ENCODE peak calls at places on chromosome 15, in five cellular contexts. N is NCI-H1092 treated with DMSO at 0.1 percent for 48 hours, W is A172, K is heart left ventricle, J is GM04504. X is an unnamed sample.

GRCh38 chr15:92638291-92638708 is 17.3 kb downstream of the FAM174B start:
- DNase-seq in K (no peak), W (no peak), N (peak), J (no peak), X (peak)

GRCh38 chr15:80856400-80856799 is 77.2 kb downstream of the CEMIP start:
- DNase-seq in N (no peak), W (no peak), K (no peak), J (no peak), X (no peak)

GRCh38 chr15:31472636-31473383 is 146.2 kb downstream of the KLF13 start:
- DNase-seq in K (peak), N (no peak), W (no peak), J (no peak), X (no peak)

GRCh38 chr15:66704019-66704782 is 2.2 kb downstream of the SMAD6 start:
- DNase-seq in N (no peak), K (no peak), J (no peak), W (no peak), X (no peak)

GRCh38 chr15:65163041-65163440 is 22.1 kb downstream of the CLPX start:
- DNase-seq in J (no peak), K (no peak), W (no peak), N (no peak), X (no peak)

GRCh38 chr15:57606048-57606447 is 14.3 kb downstream of the MYZAP start:
- DNase-seq in W (no peak), J (no peak), K (no peak), N (no peak), X (no peak)

GRCh38 chr15:77352932-77353331 is 67.0 kb downstream of the PEAK1 start:
- DNase-seq in W (no peak), K (no peak), N (peak), J (no peak), X (no peak)

GRCh38 chr15:63380828-63381282 is 791 bp downstream of the CA12 start:
- DNase-seq in N (no peak), W (no peak), K (no peak), J (no peak), X (no peak)

GRCh38 chr15:67967871-67968423 is 86.2 kb upstream of the PIAS1 start:
- DNase-seq in W (peak), K (peak), N (peak), J (no peak), X (peak)

GRCh38 chr15:93031103-93031464 is 57.9 kb downstream of the RGMA start:
- DNase-seq in N (no peak), W (no peak), J (no peak), K (no peak), X (no peak)

GRCh38 chr15:42065008-42065407 is 29.4 kb downstream of the PLA2G4D start:
- DNase-seq in K (no peak), J (no peak), N (no peak), W (no peak), X (no peak)